ENCODE peak calls at places on chromosomes 5 and 9, in eight cellular contexts. E, O, C, U, N, Y, L and B are unnamed samples. For H3K4me1, the result is how much of the 10 kb centered on the place peaks cover.

GRCh38 chr9:18896531-18897179 is 136.4 kb downstream of the SAXO1 start:
- DNase-seq in Y (no peak), U (no peak), E (no peak), L (no peak), N (no peak), O (no peak), C (no peak), B (no peak)

GRCh38 chr5:76074487-76074886 is 8.7 kb upstream of the SV2C start:
- DNase-seq in O (no peak), C (peak), L (no peak), E (no peak), U (no peak), N (peak), Y (no peak), B (peak)

GRCh38 chr5:143428738-143429420 is 25.4 kb upstream of the NR3C1 start:
- DNase-seq in L (peak), C (no peak), N (no peak), E (no peak), O (no peak), Y (no peak), U (no peak), B (no peak)

GRCh38 chr9:83472221-83472665 is 66.0 kb downstream of the FRMD3 start:
- DNase-seq in U (peak), E (no peak), L (peak), C (no peak), N (no peak), Y (no peak), O (peak), B (peak)

GRCh38 chr5:43642428-43642827 is 39.4 kb downstream of the NNT start:
- DNase-seq in Y (no peak), O (no peak), U (no peak), L (no peak), N (no peak), C (no peak), E (no peak), B (no peak)

GRCh38 chr5:119484884-119485283 is 32.6 kb downstream of the HSD17B4 start:
- DNase-seq in U (no peak), N (no peak), E (no peak), C (no peak), Y (no peak), O (no peak), L (no peak), B (no peak)

GRCh38 chr9:1200847-1201251 is 150.7 kb downstream of the DMRT2 start:
- DNase-seq in Y (no peak), O (no peak), U (peak), N (no peak), L (no peak), E (no peak), C (no peak), B (no peak)

GRCh38 chr5:114237766-114238165 is 124.1 kb upstream of the KCNN2 start:
- DNase-seq in U (peak), N (peak), Y (no peak), L (peak), C (no peak), O (peak), E (no peak), B (no peak)

GRCh38 chr5:136192526-136193395 is at the start of gene SMIM32:
- DNase-seq in E (no peak), Y (peak), L (peak), C (peak), O (no peak), U (peak), N (peak), B (no peak)

GRCh38 chr5:18068851-18069250 is 434.6 kb downstream of the TAF11L14 start:
- DNase-seq in E (no peak), C (no peak), U (no peak), L (no peak), O (no peak), Y (no peak), N (no peak), B (no peak)

GRCh38 chr9:7533376-7534090 is 266.0 kb downstream of the DMAC1 start:
- DNase-seq in Y (no peak), E (no peak), O (no peak), N (no peak), U (peak), L (no peak), C (no peak), B (no peak)

GRCh38 chr9:135081264-135081660 is 6.2 kb upstream of the OLFM1 start:
- DNase-seq in U (no peak), Y (no peak), E (no peak), C (no peak), N (no peak), L (no peak), O (no peak), B (no peak)

GRCh38 chr5:159773062-159773924 is 143.0 kb upstream of the ADRA1B start:
- DNase-seq in U (peak), C (peak), L (peak), E (peak), O (peak), N (peak), Y (peak), B (peak)

GRCh38 chr5:142474426-142474825 is 149.6 kb upstream of the SPRY4 start:
- DNase-seq in Y (no peak), U (peak), N (no peak), L (no peak), C (peak), O (no peak), E (no peak), B (peak)

GRCh38 chr9:87076825-87077224 is 129.5 kb upstream of the GAS1 start:
- DNase-seq in O (no peak), N (no peak), U (no peak), Y (no peak), C (no peak), L (peak), E (no peak), B (no peak)

GRCh38 chr9:70902171-70902570 is 219.2 kb downstream of the TRPM3 start:
- DNase-seq in N (no peak), Y (no peak), O (no peak), U (peak), C (no peak), L (peak), E (no peak), B (no peak)

GRCh38 chr5:172715421-172715780 is 55.6 kb downstream of the DUSP1 start:
- DNase-seq in E (no peak), O (no peak), C (no peak), U (no peak), Y (no peak), L (no peak), N (no peak), B (no peak)

GRCh38 chr9:114837923-114838322 is 32.1 kb upstream of the TNFSF15 start:
- DNase-seq in E (no peak), O (no peak), N (no peak), C (no peak), U (peak), L (no peak), Y (no peak), B (no peak)

GRCh38 chr5:181188700-181189362 is 16.2 kb downstream of the TRIM7 start:
- DNase-seq in E (peak), O (peak), C (peak), N (peak), L (peak), U (peak), Y (no peak), B (peak)

GRCh38 chr5:163410505-163410904 is 26.9 kb upstream of the CCNG1 start:
- DNase-seq in E (no peak), Y (no peak), L (no peak), O (no peak), N (no peak), U (no peak), C (no peak), B (no peak)

GRCh38 chr5:88833371-88834107 is 49.4 kb downstream of the MEF2C start:
- DNase-seq in Y (no peak), U (peak), E (no peak), N (no peak), O (no peak), C (peak), L (peak), B (no peak)

GRCh38 chr5:157324237-157324636 is 58.3 kb downstream of the CYFIP2 start:
- DNase-seq in U (no peak), C (peak), Y (no peak), O (peak), L (no peak), E (no peak), N (no peak), B (no peak)

GRCh38 chr9:71637433-71637832 is 130.9 kb downstream of the CEMIP2 start:
- DNase-seq in E (no peak), U (no peak), C (no peak), N (no peak), L (no peak), Y (no peak), O (no peak), B (no peak)

GRCh38 chr9:87641067-87641466 is 84.9 kb upstream of the CTSL start:
- DNase-seq in C (no peak), U (no peak), N (no peak), O (no peak), L (no peak), Y (no peak), E (no peak), B (no peak)

GRCh38 chr9:124894741-124895170 is 32.8 kb downstream of the ARPC5L start:
- DNase-seq in O (peak), C (peak), L (peak), N (peak), U (peak), E (no peak), Y (no peak), B (no peak)

GRCh38 chr5:143106175-143106574 is 297.3 kb downstream of the NR3C1 start:
- DNase-seq in N (peak), U (peak), O (peak), Y (peak), E (no peak), C (peak), L (peak), B (peak)

GRCh38 chr5:125059255-125060050 is 313.0 kb upstream of the ZNF608 start:
- DNase-seq in N (no peak), U (no peak), C (peak), L (no peak), Y (no peak), O (no peak), E (no peak), B (no peak)

GRCh38 chr5:177194278-177194677 is 60.7 kb downstream of the NSD1 start:
- DNase-seq in L (peak), O (peak), E (no peak), C (peak), U (peak), Y (no peak), N (peak), B (peak)

GRCh38 chr5:79529110-79529509 is 15.2 kb upstream of the HOMER1 start:
- DNase-seq in O (no peak), Y (no peak), U (no peak), N (no peak), L (no peak), E (no peak), C (no peak), B (no peak)

GRCh38 chr5:128197911-128198522 is 114.5 kb downstream of the SLC12A2 start:
- DNase-seq in L (no peak), C (no peak), O (no peak), N (no peak), Y (no peak), E (no peak), U (no peak), B (peak)

GRCh38 chr9:8733096-8733954 is 933.7 kb upstream of the DMAC1 start:
- DNase-seq in L (peak), C (peak), N (peak), U (no peak), O (no peak), Y (no peak), E (no peak), B (no peak)

GRCh38 chr5:90131734-90132133 is 277.8 kb downstream of the CETN3 start:
- DNase-seq in O (no peak), N (no peak), U (no peak), C (no peak), Y (no peak), L (no peak), E (no peak), B (no peak)

GRCh38 chr5:156896545-156896944 is 46.5 kb downstream of the PPP1R2B start:
- DNase-seq in U (no peak), L (no peak), Y (no peak), N (no peak), E (no peak), C (peak), O (no peak), B (peak)

GRCh38 chr5:38373733-38374132 is 115.4 kb downstream of the EGFLAM start:
- DNase-seq in Y (no peak), E (no peak), U (no peak), N (peak), O (no peak), L (peak), C (no peak), B (no peak)

GRCh38 chr9:69171517-69171916 is 2.6 kb upstream of the TJP2 start:
- DNase-seq in U (no peak), Y (no peak), C (no peak), O (no peak), E (no peak), N (no peak), L (no peak), B (peak)
- H3K4me1 ChIP-seq in U (under half), Y (under half), C (under half), O (under half), E (under half), N (under half), L (under half), B (under half)

GRCh38 chr5:1936901-1937300 is 54.2 kb upstream of the IRX4 start:
- DNase-seq in Y (no peak), C (no peak), L (no peak), U (no peak), E (no peak), N (no peak), O (no peak), B (no peak)
- H3K4me1 ChIP-seq in Y (under half), C (under half), L (under half), U (under half), E (under half), N (under half), O (under half), B (under half)

DNA sequence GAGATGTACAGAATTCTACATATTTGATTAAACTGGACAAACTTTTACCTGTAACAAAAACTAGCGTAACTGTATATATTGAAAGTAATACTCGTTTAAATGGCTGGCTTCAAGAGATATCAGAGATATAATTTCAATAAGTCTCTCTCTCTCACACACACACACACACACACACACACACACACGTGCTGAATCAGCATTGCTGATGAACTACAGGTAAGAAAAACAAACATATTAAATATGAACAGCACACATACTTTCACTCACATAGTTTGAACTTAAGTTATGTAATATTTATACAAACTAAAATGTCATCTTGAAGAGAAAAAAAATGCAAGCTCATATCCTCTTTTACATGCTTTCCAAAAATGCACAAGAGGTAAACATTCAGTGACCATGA is 145.4 kb downstream of the BNC2 start:
- DNase-seq in U (no peak), C (no peak), E (no peak), L (no peak), O (no peak), N (no peak), Y (no peak), B (no peak)
- H3K4me1 ChIP-seq in U (half or more), C (under half), E (under half), L (under half), O (half or more), N (under half), Y (under half), B (under half)

DNA sequence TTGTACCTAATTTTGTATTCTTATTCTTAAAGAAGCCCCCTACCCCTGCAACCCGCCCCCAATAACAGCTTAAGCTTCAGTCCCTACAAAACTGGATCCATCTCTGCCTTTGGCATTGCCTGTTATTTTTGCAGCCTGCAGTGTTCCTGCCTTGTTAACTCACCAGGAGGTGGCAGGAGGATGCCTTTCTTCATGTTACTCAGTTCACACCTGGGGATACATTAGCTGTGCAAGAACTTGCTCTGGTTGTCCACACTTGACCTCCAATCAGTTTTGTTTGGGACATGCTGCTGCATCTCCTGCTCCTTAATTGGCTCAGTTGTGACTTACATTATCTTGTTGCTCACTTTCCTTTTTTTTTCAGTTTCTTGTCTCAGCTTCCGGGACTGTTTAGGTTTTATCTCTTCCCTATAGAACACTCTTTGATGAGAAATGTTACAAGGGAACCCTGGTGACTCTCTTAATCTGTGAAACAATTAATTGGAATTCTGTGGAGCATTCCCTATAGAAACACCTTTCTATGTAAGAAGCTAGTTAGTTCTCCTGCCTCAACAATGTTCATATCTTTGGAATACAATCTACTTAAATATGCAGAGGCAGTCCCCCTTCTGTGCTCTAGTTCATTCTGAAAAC is 467.7 kb upstream of the ACO1 start:
- DNase-seq in N (no peak), Y (no peak), O (no peak), C (peak), L (no peak), U (no peak), E (no peak), B (no peak)
- H3K4me1 ChIP-seq in N (under half), Y (under half), O (under half), C (under half), L (under half), U (under half), E (under half), B (under half)

GRCh38 chr9:14906654-14907359 is 3.4 kb downstream of the FREM1 start:
- DNase-seq in E (no peak), L (no peak), O (no peak), U (no peak), N (no peak), C (peak), Y (no peak), B (no peak)

GRCh38 chr9:14903040-14903439 is 7.2 kb downstream of the FREM1 start:
- DNase-seq in Y (no peak), U (no peak), L (no peak), O (no peak), E (no peak), C (no peak), N (peak), B (no peak)

GRCh38 chr9:14908221-14909206 is 1.7 kb downstream of the FREM1 start:
- DNase-seq in L (no peak), U (no peak), E (no peak), N (no peak), C (peak), Y (no peak), O (no peak), B (no peak)

GRCh38 chr9:14907360-14907685 is 2.9 kb downstream of the FREM1 start:
- DNase-seq in E (no peak), N (no peak), C (peak), Y (no peak), L (no peak), O (no peak), U (no peak), B (no peak)

DNA sequence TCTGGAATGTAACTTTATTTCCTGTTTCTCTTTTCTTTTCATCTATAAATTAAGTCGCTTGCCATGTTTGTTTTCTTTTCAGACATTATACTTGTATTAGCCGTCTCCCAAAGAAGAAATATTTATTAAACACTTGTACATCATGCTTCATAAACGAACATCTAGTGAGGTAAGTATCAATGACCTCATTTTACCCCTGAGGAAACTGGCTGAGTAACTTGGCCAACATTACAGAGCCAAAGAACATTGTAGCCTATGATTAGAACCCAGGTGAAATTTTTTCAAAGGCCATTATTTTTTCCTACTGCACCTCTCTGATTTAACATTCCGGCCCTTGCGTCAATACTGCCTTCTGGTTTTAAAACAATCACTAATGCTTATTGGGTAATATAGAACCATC is 4.2 kb downstream of the FREM1 start:
- DNase-seq in C (no peak), L (no peak), N (no peak), Y (no peak), E (no peak), U (no peak), O (no peak), B (no peak)
- H3K4me1 ChIP-seq in C (under half), L (half or more), N (under half), Y (half or more), E (under half), U (under half), O (under half), B (under half)

DNA sequence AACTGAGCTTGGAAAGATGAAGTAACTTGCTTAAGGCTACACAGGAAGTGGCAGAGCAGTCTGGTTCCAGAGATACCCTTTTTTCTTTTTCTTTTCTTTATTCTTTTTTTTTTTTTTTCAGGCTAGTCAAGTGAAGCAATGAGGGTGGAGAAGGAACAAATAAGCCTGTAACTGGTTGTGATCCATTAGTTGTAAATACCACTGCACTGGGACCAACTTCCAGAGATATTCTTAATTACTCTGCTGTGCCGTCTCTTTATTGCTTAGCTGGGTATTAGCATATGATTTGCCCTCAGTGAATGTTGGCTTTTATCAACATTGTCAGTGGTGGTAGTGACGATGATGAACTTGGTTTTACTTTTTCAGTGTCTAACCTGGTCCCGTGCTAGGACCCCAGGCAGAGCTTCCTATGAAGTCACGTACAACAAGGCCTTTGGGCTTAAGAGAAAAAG is 26.7 kb downstream of the LNPEP start:
- DNase-seq in O (no peak), Y (no peak), L (no peak), U (no peak), E (no peak), C (no peak), N (no peak), B (no peak)
- H3K4me1 ChIP-seq in O (under half), Y (under half), L (under half), U (under half), E (under half), C (under half), N (under half), B (under half)

GRCh38 chr9:95522871-95523370 is 6.2 kb upstream of the PTCH1 start:
- DNase-seq in C (no peak), O (no peak), U (no peak), N (no peak), L (no peak), Y (no peak), E (no peak), B (no peak)
- H3K4me1 ChIP-seq in C (under half), O (under half), U (under half), N (under half), L (under half), Y (under half), E (under half), B (under half)

GRCh38 chr5:173858675-173859121 is 29.5 kb upstream of the CPEB4 start:
- DNase-seq in E (no peak), C (no peak), O (no peak), N (no peak), Y (no peak), L (peak), U (no peak), B (no peak)

GRCh38 chr5:173862047-173862477 is 26.1 kb upstream of the CPEB4 start:
- DNase-seq in U (no peak), L (no peak), O (no peak), N (no peak), E (no peak), C (peak), Y (no peak), B (no peak)

GRCh38 chr5:173858025-173858674 is 30.0 kb upstream of the CPEB4 start:
- DNase-seq in E (no peak), L (no peak), N (no peak), Y (no peak), U (no peak), O (no peak), C (peak), B (no peak)

GRCh38 chr5:173857231-173857630 is 30.9 kb upstream of the CPEB4 start:
- DNase-seq in U (no peak), L (no peak), C (no peak), O (no peak), N (no peak), E (no peak), Y (no peak), B (no peak)

GRCh38 chr5:173859315-173860038 is 28.7 kb upstream of the CPEB4 start:
- DNase-seq in O (no peak), L (no peak), N (no peak), C (peak), Y (no peak), U (no peak), E (no peak), B (no peak)
- H3K4me1 ChIP-seq in O (under half), L (under half), N (under half), C (under half), Y (under half), U (under half), E (under half), B (under half)

GRCh38 chr5:178237431-178238312 is 5.1 kb upstream of the PHYKPL start:
- DNase-seq in O (no peak), Y (peak), U (peak), N (no peak), L (no peak), E (no peak), C (no peak), B (no peak)
- H3K4me1 ChIP-seq in O (under half), Y (under half), U (under half), N (under half), L (under half), E (under half), C (under half), B (under half)